ENCODE peak calls at places on chromosome 15, in eight cellular contexts. U is upper lobe of right lung, W is OCI-LY7, J is A549, L is left ventricle myocardium inferior, A is fibroblast of lung, T is breast epithelium, H is uterus. M is an unnamed sample.

GRCh38 chr15:70491641-70492040 is 271.7 kb downstream of the UACA start:
- DNase-seq in H (no peak), U (no peak), W (no peak), J (no peak), L (no peak), A (no peak), T (no peak), M (no peak)

GRCh38 chr15:90909976-90910375 is 6.9 kb downstream of the MAN2A2 start:
- DNase-seq in W (no peak), L (no peak), J (no peak), U (no peak), A (no peak), T (no peak), H (no peak), M (no peak)

GRCh38 chr15:81809543-81809942 is 236.3 kb downstream of the MEX3B start:
- DNase-seq in J (peak; percentile 32), U (no peak), L (no peak), T (no peak), A (peak; percentile 18), W (peak; percentile 49), H (no peak), M (peak; percentile 66)

GRCh38 chr15:96146711-96147110 is 183.8 kb upstream of the NR2F2 start:
- DNase-seq in A (no peak), T (no peak), W (no peak), U (no peak), J (no peak), L (no peak), H (no peak), M (no peak)

GRCh38 chr15:95843241-95843851 is 487.2 kb upstream of the NR2F2 start:
- DNase-seq in T (no peak), A (peak; percentile 43), L (peak; percentile 30), U (no peak), H (peak; percentile 30), J (no peak), W (no peak), M (no peak)

GRCh38 chr15:32826685-32827084 is 108.9 kb downstream of the GREM1 start:
- DNase-seq in L (no peak), W (no peak), A (no peak), J (no peak), U (no peak), H (no peak), T (no peak), M (no peak)

GRCh38 chr15:70748281-70748747 is 15.0 kb downstream of the UACA start:
- DNase-seq in A (peak; percentile 37), U (no peak), J (no peak), H (peak; percentile 34), W (no peak), L (peak; percentile 71), T (peak; percentile 50), M (no peak)

GRCh38 chr15:91357527-91357926 is 257.5 kb downstream of the SV2B start:
- DNase-seq in W (no peak), T (no peak), U (no peak), L (no peak), A (no peak), J (no peak), H (no peak), M (no peak)

GRCh38 chr15:73885954-73886700 is 12.8 kb downstream of the TBC1D21 start:
- DNase-seq in U (peak; percentile 23), A (no peak), W (no peak), L (no peak), H (no peak), T (no peak), J (no peak), M (no peak)

GRCh38 chr15:84836859-84837258 is 19.7 kb downstream of the ALPK3 start:
- DNase-seq in W (no peak), T (no peak), J (no peak), H (no peak), A (no peak), L (no peak), U (no peak), M (no peak)

GRCh38 chr15:63514533-63514943 is 10.1 kb downstream of the USP3 start:
- DNase-seq in U (no peak), H (peak; percentile 51), T (no peak), J (peak; percentile 57), A (peak; percentile 96), L (no peak), W (no peak), M (no peak)

GRCh38 chr15:81215983-81216382 is 19.3 kb downstream of the IL16 start:
- DNase-seq in W (no peak), A (no peak), J (no peak), U (no peak), L (no peak), H (no peak), T (no peak), M (no peak)

GRCh38 chr15:81071130-81071529 is 62.9 kb upstream of the CFAP161 start:
- DNase-seq in A (peak; percentile 68), W (no peak), J (no peak), H (no peak), L (no peak), T (no peak), U (no peak), M (no peak)

GRCh38 chr15:44066211-44066827 is 128.8 kb downstream of the FRMD5 start:
- DNase-seq in T (no peak), W (peak; percentile 83), H (no peak), L (no peak), J (peak; percentile 24), U (no peak), A (peak; percentile 75), M (peak; percentile 95)

GRCh38 chr15:63156708-63157065 is 590 bp downstream of the RPS27L start:
- DNase-seq in J (no peak), H (peak; percentile 37), A (peak; percentile 51), U (no peak), W (peak; percentile 35), L (peak; percentile 28), T (no peak), M (peak; percentile 39)

GRCh38 chr15:45704329-45705249 is 69.8 kb downstream of the SQOR start:
- DNase-seq in T (no peak), H (no peak), U (peak; percentile 69), A (peak; percentile 28), L (no peak), W (no peak), J (no peak), M (peak; percentile 81)

GRCh38 chr15:29820802-29821160 is 1.5 kb downstream of the TJP1 start:
- DNase-seq in H (no peak), U (no peak), L (no peak), J (no peak), A (peak; percentile 33), W (no peak), T (no peak), M (no peak)

GRCh38 chr15:68488290-68488689 is 56.3 kb upstream of the ITGA11 start:
- DNase-seq in A (no peak), L (no peak), W (no peak), J (no peak), T (no peak), H (no peak), U (no peak), M (no peak)

GRCh38 chr15:97189152-97189551 is 771.4 kb upstream of the ARRDC4 start:
- DNase-seq in L (no peak), A (peak; percentile 74), W (no peak), T (no peak), H (no peak), U (no peak), J (no peak), M (no peak)

GRCh38 chr15:29516929-29517328 is 247.3 kb upstream of the NSMCE3 start:
- DNase-seq in T (no peak), H (no peak), W (no peak), L (no peak), A (no peak), J (no peak), U (no peak), M (no peak)

GRCh38 chr15:72229076-72229946 is 1.7 kb downstream of the PKM start:
- DNase-seq in A (peak; percentile 36), J (no peak), H (peak; percentile 40), W (peak; percentile 76), U (no peak), T (no peak), L (peak; percentile 25), M (peak; percentile 28)

GRCh38 chr15:58285921-58286278 is 145.9 kb upstream of the LIPC start:
- DNase-seq in L (no peak), T (no peak), H (no peak), W (no peak), A (no peak), U (no peak), J (no peak), M (no peak)
- H3K27ac ChIP-seq in L (no peak overlapping the region), T (no peak overlapping the region), H (no peak overlapping the region), W (no peak overlapping the region), A (no peak overlapping the region), U (no peak overlapping the region), J (no peak overlapping the region), M (no peak overlapping the region)

GRCh38 chr15:37880009-37880834 is 54.2 kb upstream of the TMCO5A start:
- DNase-seq in J (peak; percentile 0), U (no peak), H (no peak), L (no peak), W (peak; percentile 31), A (peak; percentile 85), T (no peak), M (peak; percentile 78)
- H3K27ac ChIP-seq in J (no peak overlapping the region), U (no peak overlapping the region), H (no peak overlapping the region), L (no peak overlapping the region), W (no peak overlapping the region), A (no peak overlapping the region), T (no peak overlapping the region), M (no peak overlapping the region)

GRCh38 chr15:75176404-75176761 is 25.3 kb upstream of the C15orf39 start:
- DNase-seq in T (peak; percentile 86), J (no peak), W (no peak), H (no peak), L (no peak), A (no peak), U (no peak), M (no peak)
- H3K27ac ChIP-seq in T (peak overlapping the region; percentile 90), J (peak overlapping the region; percentile 79), W (no peak overlapping the region), H (peak overlapping the region; percentile 87), L (peak overlapping the region; percentile 65), A (no peak overlapping the region), U (peak overlapping the region; percentile 72), M (no peak overlapping the region)

GRCh38 chr15:60389261-60390077 is 8.3 kb downstream of the ANXA2 start:
- DNase-seq in W (no peak), T (no peak), L (no peak), J (no peak), U (no peak), H (no peak), A (no peak), M (no peak)

GRCh38 chr15:60392601-60392985 is 5.2 kb downstream of the ANXA2 start:
- DNase-seq in A (peak; percentile 78), U (no peak), T (peak; percentile 49), W (no peak), J (peak; percentile 81), H (no peak), L (no peak), M (peak; percentile 56)

GRCh38 chr15:60390931-60391501 is 6.8 kb downstream of the ANXA2 start:
- DNase-seq in U (no peak), T (peak; percentile 54), A (peak; percentile 85), L (no peak), J (no peak), H (peak; percentile 64), W (no peak), M (peak; percentile 61)

GRCh38 chr15:60391722-60392340 is 6.0 kb downstream of the ANXA2 start:
- DNase-seq in H (no peak), L (no peak), T (no peak), W (no peak), J (no peak), U (no peak), A (no peak), M (no peak)

GRCh38 chr15:60390231-60390630 is 7.6 kb downstream of the ANXA2 start:
- DNase-seq in L (no peak), J (no peak), W (no peak), A (no peak), H (no peak), U (no peak), T (no peak), M (no peak)
- H3K27ac ChIP-seq in L (peak overlapping the region; percentile 99), J (peak overlapping the region; percentile 99), W (no peak overlapping the region), A (peak overlapping the region; percentile 9), H (peak overlapping the region; percentile 96), U (no peak overlapping the region), T (peak overlapping the region; percentile 91), M (no peak overlapping the region)

GRCh38 chr15:99708563-99708962 is 24.7 kb downstream of the LYSMD4 start:
- DNase-seq in H (peak; percentile 84), L (peak; percentile 77), T (peak; percentile 64), U (peak; percentile 89), J (peak; percentile 61), W (no peak), A (peak; percentile 95), M (no peak)
- H3K27ac ChIP-seq in H (peak overlapping the region; percentile 76), L (peak overlapping the region; percentile 90), T (peak overlapping the region; percentile 69), U (peak overlapping the region; percentile 67), J (peak overlapping the region; percentile 63), W (no peak overlapping the region), A (peak overlapping the region; percentile 33), M (no peak overlapping the region)

M was measured in GM23338.